ENCODE peak calls at places on chromosome 10, in five cellular contexts. C, S, H, N and J are unnamed samples.

GRCh38 chr10:14530465-14530864 is 199.7 kb upstream of the FRMD4A start:
- DNase-seq in C (no peak), S (peak), H (no peak), N (no peak), J (no peak)

GRCh38 chr10:24680647-24681475 is 42.8 kb downstream of the ARHGAP21 start:
- DNase-seq in C (peak), S (peak), H (no peak), N (no peak), J (no peak)

GRCh38 chr10:120480065-120480600 is 23.1 kb downstream of the PLPP4 start:
- DNase-seq in C (no peak), S (no peak), H (no peak), N (no peak), J (no peak)

GRCh38 chr10:75104842-75105241 is 6.6 kb upstream of the SAMD8 start:
- DNase-seq in C (no peak), S (no peak), H (no peak), N (no peak), J (no peak)

GRCh38 chr10:24435374-24435773 is 226.4 kb downstream of the KIAA1217 start:
- DNase-seq in C (peak), S (peak), H (no peak), N (no peak), J (no peak)

GRCh38 chr10:129760416-129760815 is 203.7 kb downstream of the EBF3 start:
- DNase-seq in C (no peak), S (no peak), H (no peak), N (no peak), J (no peak)

GRCh38 chr10:60032723-60033122 is 126.4 kb upstream of the CCDC6 start:
- DNase-seq in C (peak), S (peak), H (peak), N (no peak), J (peak)

GRCh38 chr10:34941471-34942357 is 126.6 kb upstream of the PARD3 start:
- DNase-seq in C (no peak), S (peak), H (no peak), N (no peak), J (no peak)

GRCh38 chr10:79384773-79385391 is 37.6 kb downstream of the PPIF start:
- DNase-seq in C (no peak), S (no peak), H (no peak), N (no peak), J (no peak)

GRCh38 chr10:18205098-18205834 is 65.0 kb downstream of the CACNB2 start:
- DNase-seq in C (peak), S (peak), H (no peak), N (no peak), J (no peak)
- H3K27ac ChIP-seq in C (no peak), S (peak), H (no peak), N (no peak), J (no peak)

GRCh38 chr10:88243202-88243744 is 339.8 kb downstream of the RNLS start:
- DNase-seq in C (peak), S (no peak), H (no peak), N (no peak), J (no peak)

GRCh38 chr10:88249450-88249849 is 333.7 kb downstream of the RNLS start:
- DNase-seq in C (no peak), S (no peak), H (no peak), N (no peak), J (no peak)

GRCh38 chr10:88243847-88244730 is 339.0 kb downstream of the RNLS start:
- DNase-seq in C (peak), S (peak), H (no peak), N (no peak), J (no peak)

GRCh38 chr10:88244781-88245350 is 338.3 kb downstream of the RNLS start:
- DNase-seq in C (no peak), S (no peak), H (no peak), N (no peak), J (no peak)

DNA sequence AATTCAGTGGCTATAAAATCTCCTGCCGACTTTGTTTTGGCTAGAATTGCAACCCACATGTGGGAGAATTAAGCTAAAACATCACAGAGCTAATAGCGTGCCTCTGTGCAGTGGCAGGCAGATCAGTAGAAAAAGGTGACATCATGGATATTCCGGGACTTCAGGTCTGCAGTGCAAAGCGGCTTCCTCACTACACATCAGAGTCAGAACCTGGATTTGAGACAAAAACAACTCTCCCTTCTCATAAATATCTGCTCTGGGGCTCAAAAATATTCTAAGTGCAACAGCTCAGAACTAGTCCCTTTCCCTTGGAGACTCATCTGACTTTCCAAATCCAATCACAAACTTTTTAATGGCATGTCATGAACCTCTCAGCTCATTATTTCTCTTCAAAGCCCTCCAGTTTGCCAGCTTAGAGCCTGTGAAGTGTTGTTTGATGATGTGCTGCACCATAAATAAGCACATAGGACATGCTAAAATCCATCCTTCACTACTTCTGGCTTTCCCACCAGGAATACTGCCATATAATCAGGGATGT is 337.1 kb downstream of the RNLS start:
- DNase-seq in C (peak), S (peak), H (no peak), N (no peak), J (no peak)
- H3K27ac ChIP-seq in C (no peak), S (no peak), H (no peak), N (no peak), J (no peak)

DNA sequence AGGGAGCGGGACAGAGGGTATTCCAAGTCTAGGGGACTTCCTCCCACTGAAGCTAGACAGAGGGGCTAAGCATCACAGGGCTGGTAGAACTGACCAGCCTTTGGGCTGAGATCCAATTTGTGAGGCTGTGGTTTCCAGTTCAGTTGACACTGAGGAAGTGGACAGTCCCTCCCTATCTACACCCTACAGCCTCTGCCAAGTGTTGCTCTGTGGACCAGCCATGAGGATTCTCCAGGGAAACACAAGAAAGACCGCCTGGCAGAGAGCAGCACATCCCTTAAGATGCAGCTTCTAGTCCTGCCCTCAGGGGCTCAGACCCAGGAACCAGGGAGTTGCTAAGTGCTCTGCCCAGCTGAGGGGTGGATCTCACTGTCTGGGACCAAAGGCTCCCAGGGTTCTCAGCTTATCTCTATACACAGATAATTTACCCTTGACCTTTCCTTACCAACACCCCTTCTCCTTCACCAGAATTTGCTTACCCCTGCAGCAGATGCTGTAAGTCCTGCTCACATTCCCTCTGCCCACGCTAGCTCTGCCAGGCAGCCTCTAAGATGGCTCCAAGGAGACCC is 252.0 kb downstream of the SKIDA1 start:
- DNase-seq in C (no peak), S (no peak), H (no peak), N (no peak), J (no peak)
- H3K27ac ChIP-seq in C (no peak), S (no peak), H (no peak), N (no peak), J (no peak)

GRCh38 chr10:70494966-70495365 is 16.4 kb downstream of the PALD1 start:
- DNase-seq in C (no peak), S (no peak), H (no peak), N (no peak), J (peak)
- H3K27ac ChIP-seq in C (no peak), S (no peak), H (no peak), N (no peak), J (peak)

DNA sequence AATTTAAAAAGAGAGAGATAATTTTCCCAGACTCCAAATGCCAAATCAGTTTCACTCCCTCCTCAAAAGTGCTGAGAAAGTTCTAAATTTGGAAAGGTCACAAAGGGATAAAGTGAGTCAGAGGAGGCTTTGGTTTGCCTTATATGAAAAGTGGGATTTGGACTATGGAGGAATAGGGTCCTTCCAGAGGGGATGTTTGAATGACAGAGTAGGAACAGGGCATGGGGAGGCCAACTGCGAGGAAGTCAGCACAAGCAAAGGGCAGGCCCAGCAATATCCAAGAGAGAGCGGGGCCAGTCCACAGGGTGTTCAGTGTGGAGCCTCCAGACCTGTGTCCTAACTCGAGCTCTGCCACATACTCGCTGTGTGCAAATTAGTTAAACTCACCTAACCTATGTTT is 9.8 kb upstream of the FAS start:
- DNase-seq in C (no peak), S (no peak), H (no peak), N (no peak), J (no peak)
- H3K27ac ChIP-seq in C (peak), S (no peak), H (no peak), N (no peak), J (no peak)